ENCODE peak calls at places on chromosomes 1 and 21, in six cellular contexts. S is heart left ventricle, E is endothelial cell of umbilical vein, W is AG04450, F is RWPE1, B is transverse colon. P is an unnamed sample.

GRCh38 chr1:210236386-210236839 is 3.8 kb downstream of the SERTAD4 start:
- DNase-seq in S (no peak), E (no peak), W (no peak), F (no peak), B (no peak), P (no peak)

GRCh38 chr1:7698666-7699065 is 72.4 kb upstream of the VAMP3 start:
- DNase-seq in S (no peak), E (no peak), W (no peak), F (no peak), B (no peak), P (no peak)

GRCh38 chr1:27885114-27885528 is 12.8 kb downstream of the THEMIS2 start:
- DNase-seq in S (no peak), E (no peak), W (no peak), F (no peak), B (no peak), P (no peak)

GRCh38 chr21:40049031-40049958 is 182.1 kb downstream of the PCP4 start:
- DNase-seq in S (no peak), E (no peak), W (no peak), F (peak), B (peak), P (peak)

GRCh38 chr1:51342591-51343206 is 12.3 kb upstream of the TTC39A start:
- DNase-seq in S (no peak), E (no peak), W (no peak), F (no peak), B (no peak), P (no peak)

GRCh38 chr1:231557898-231558710 is 29.6 kb downstream of the TSNAX start:
- DNase-seq in S (peak), E (peak), W (no peak), F (no peak), B (no peak), P (no peak)

GRCh38 chr1:2878591-2878990 is 77.1 kb upstream of the TTC34 start:
- DNase-seq in S (no peak), E (no peak), W (no peak), F (no peak), B (no peak), P (no peak)

GRCh38 chr1:165533254-165533653 is 10.5 kb upstream of the LRRC52 start:
- DNase-seq in S (no peak), E (no peak), W (no peak), F (no peak), B (no peak), P (no peak)

GRCh38 chr1:30029677-30030076 is 693.7 kb downstream of the MATN1 start:
- DNase-seq in S (no peak), E (no peak), W (no peak), F (no peak), B (no peak), P (no peak)

GRCh38 chr1:157429841-157430240 is 122.5 kb downstream of the FCRL5 start:
- DNase-seq in S (no peak), E (no peak), W (no peak), F (no peak), B (no peak), P (no peak)

GRCh38 chr21:45228171-45228641 is 59.5 kb downstream of the POFUT2 start:
- DNase-seq in S (no peak), E (peak), W (peak), F (peak), B (no peak), P (peak)

GRCh38 chr1:225962440-225962975 is 21.5 kb upstream of the LEFTY2 start:
- DNase-seq in S (peak), E (peak), W (no peak), F (no peak), B (peak), P (no peak)

GRCh38 chr1:153343040-153343681 is 5.5 kb downstream of the PGLYRP4 start:
- DNase-seq in S (no peak), E (no peak), W (no peak), F (no peak), B (no peak), P (no peak)

GRCh38 chr21:42038826-42039425 is 28.8 kb upstream of the ZBTB21 start:
- DNase-seq in S (no peak), E (no peak), W (peak), F (no peak), B (no peak), P (no peak)

GRCh38 chr1:2611034-2611501 is 21.7 kb downstream of the MMEL1 start:
- DNase-seq in S (peak), E (peak), W (no peak), F (peak), B (peak), P (no peak)

GRCh38 chr1:39733161-39733560 is 5.5 kb upstream of the PPIE start:
- DNase-seq in S (no peak), E (no peak), W (no peak), F (peak), B (no peak), P (no peak)

GRCh38 chr1:116529681-116530080 is 41.1 kb downstream of the CD58 start:
- DNase-seq in S (no peak), E (no peak), W (no peak), F (no peak), B (no peak), P (no peak)

GRCh38 chr1:165635329-165635728 is 4.3 kb downstream of the MGST3 start:
- DNase-seq in S (no peak), E (no peak), W (no peak), F (no peak), B (no peak), P (no peak)

GRCh38 chr21:45054927-45055612 is 19.3 kb upstream of the ADARB1 start:
- DNase-seq in S (no peak), E (peak), W (no peak), F (no peak), B (no peak), P (no peak)

GRCh38 chr1:10789392-10790154 is 6.9 kb downstream of the CASZ1 start:
- DNase-seq in S (no peak), E (no peak), W (no peak), F (no peak), B (no peak), P (no peak)

GRCh38 chr1:64484651-64485050 is 14.7 kb downstream of the CACHD1 start:
- DNase-seq in S (no peak), E (peak), W (no peak), F (no peak), B (no peak), P (no peak)

GRCh38 chr1:6502000-6502891 is 10.8 kb upstream of the PLEKHG5 start:
- DNase-seq in S (peak), E (peak), W (no peak), F (no peak), B (no peak), P (no peak)

GRCh38 chr1:155106862-155107261 is 20.8 kb upstream of the EFNA1 start:
- DNase-seq in S (no peak), E (no peak), W (no peak), F (no peak), B (no peak), P (no peak)

GRCh38 chr1:165837838-165838364 is 10.5 kb downstream of the UCK2 start:
- DNase-seq in S (no peak), E (peak), W (no peak), F (no peak), B (no peak), P (no peak)

GRCh38 chr1:87200875-87201638 is 127.6 kb upstream of the LMO4 start:
- DNase-seq in S (no peak), E (no peak), W (no peak), F (peak), B (no peak), P (no peak)

DNA sequence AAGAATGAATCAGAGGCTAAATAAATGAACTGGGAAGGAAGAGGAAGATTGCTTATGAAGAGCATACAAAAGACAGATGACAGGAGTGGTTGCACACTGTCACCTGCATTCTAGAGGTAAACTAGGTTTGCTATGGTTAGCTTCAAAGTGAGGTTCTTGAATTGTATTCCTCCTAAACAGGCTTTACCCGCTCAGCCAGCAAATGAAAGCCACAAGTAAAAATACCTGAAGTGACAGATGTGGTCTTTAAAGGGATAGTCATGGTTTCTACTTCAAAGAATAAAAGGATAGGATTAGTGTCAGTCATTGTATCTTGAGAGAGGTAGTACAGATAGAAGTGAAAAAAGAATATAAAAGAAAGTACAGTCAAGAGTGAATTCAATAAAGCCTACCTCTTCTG is 32.4 kb upstream of the PRDX6 start:
- DNase-seq in S (no peak), E (no peak), W (no peak), F (no peak), B (no peak), P (no peak)
- H3K27ac ChIP-seq in S (no peak), E (no peak), W (no peak), F (no peak), B (no peak), P (no peak)

GRCh38 chr1:215581896-215582295 is 14.8 kb downstream of the KCTD3 start:
- DNase-seq in S (no peak), E (no peak), W (no peak), F (no peak), B (no peak), P (no peak)
- H3K27ac ChIP-seq in S (no peak), E (no peak), W (no peak), F (no peak), B (no peak), P (peak)

GRCh38 chr1:160629286-160630210 is 17.3 kb downstream of the SLAMF1 start:
- DNase-seq in S (peak), E (no peak), W (no peak), F (no peak), B (peak), P (no peak)
- H3K27ac ChIP-seq in S (no peak), E (no peak), W (no peak), F (no peak), B (no peak), P (no peak)

GRCh38 chr1:66919063-66919462 is 5.6 kb downstream of the DNAI4 start:
- DNase-seq in S (no peak), E (no peak), W (no peak), F (no peak), B (peak), P (no peak)

GRCh38 chr1:66920543-66920942 is 4.1 kb downstream of the DNAI4 start:
- DNase-seq in S (no peak), E (no peak), W (no peak), F (no peak), B (no peak), P (no peak)

GRCh38 chr1:66916320-66916719 is 8.3 kb downstream of the DNAI4 start:
- DNase-seq in S (no peak), E (no peak), W (no peak), F (no peak), B (no peak), P (no peak)

GRCh38 chr1:66917476-66917875 is 7.2 kb downstream of the DNAI4 start:
- DNase-seq in S (no peak), E (no peak), W (no peak), F (no peak), B (no peak), P (no peak)

DNA sequence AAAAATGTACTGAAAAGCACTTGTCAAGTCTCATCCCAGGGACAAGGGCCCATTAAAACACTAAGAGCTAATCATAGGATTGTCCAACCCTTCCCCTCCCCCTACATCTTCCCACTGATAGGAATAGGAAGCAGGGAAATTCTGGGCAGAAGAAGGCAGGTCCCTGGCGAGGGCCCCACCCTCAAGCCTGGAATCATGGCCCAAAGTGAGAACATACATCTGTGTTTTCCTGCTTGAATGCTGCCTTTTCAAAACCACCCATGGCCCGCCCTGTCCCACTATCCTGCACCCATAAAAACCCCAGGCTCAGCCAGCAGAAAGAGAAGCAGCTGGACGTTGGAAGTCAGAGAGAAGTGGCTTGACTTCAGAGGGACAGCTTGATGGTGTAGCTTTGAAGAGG is 4.8 kb downstream of the DNAI4 start:
- DNase-seq in S (no peak), E (no peak), W (no peak), F (no peak), B (peak), P (no peak)
- H3K27ac ChIP-seq in S (no peak), E (no peak), W (no peak), F (no peak), B (peak), P (no peak)

GRCh38 chr1:89200668-89201488 is 2.1 kb upstream of the GBP4 start:
- DNase-seq in S (no peak), E (peak), W (no peak), F (no peak), B (no peak), P (no peak)
- H3K27ac ChIP-seq in S (peak), E (no peak), W (no peak), F (no peak), B (no peak), P (no peak)

GRCh38 chr1:150508982-150509381 is 1.1 kb downstream of the ECM1 start:
- DNase-seq in S (no peak), E (no peak), W (no peak), F (no peak), B (no peak), P (no peak)
- H3K27ac ChIP-seq in S (no peak), E (no peak), W (no peak), F (peak), B (no peak), P (peak)